ENCODE peak calls at places on chromosomes 2 and 18, in seven cellular contexts. One of them, this sample, is unnamed. For H3K4me1, the result is how much of the 10 kb centered on the place peaks cover.

GRCh38 chr2:73112913-73113633 is at the start of gene RAB11FIP5:
- DNase-seq in BE2C: peak
- DNase-seq in HCT116: peak
- DNase-seq in CD8-positive, alpha-beta T cell: peak
- DNase-seq in IMR-90: peak
- DNase-seq in fibroblast of lung: peak
- DNase-seq in effector memory CD4-positive, alpha-beta T cell: peak
- DNase-seq in this sample: peak

GRCh38 chr2:234556848-234557573 is 60.1 kb upstream of the ARL4C start:
- DNase-seq in BE2C: no peak
- DNase-seq in HCT116: no peak
- DNase-seq in CD8-positive, alpha-beta T cell: no peak
- DNase-seq in IMR-90: peak
- DNase-seq in fibroblast of lung: no peak
- DNase-seq in effector memory CD4-positive, alpha-beta T cell: no peak
- DNase-seq in this sample: no peak

GRCh38 chr2:217099561-217099960 is 239.7 kb upstream of the TNP1 start:
- DNase-seq in BE2C: peak
- DNase-seq in HCT116: no peak
- DNase-seq in CD8-positive, alpha-beta T cell: no peak
- DNase-seq in IMR-90: no peak
- DNase-seq in fibroblast of lung: peak
- DNase-seq in effector memory CD4-positive, alpha-beta T cell: no peak
- DNase-seq in this sample: no peak

GRCh38 chr2:219560037-219560892 is 11.1 kb downstream of the OBSL1 start:
- DNase-seq in BE2C: no peak
- DNase-seq in HCT116: no peak
- DNase-seq in CD8-positive, alpha-beta T cell: no peak
- DNase-seq in IMR-90: no peak
- DNase-seq in fibroblast of lung: no peak
- DNase-seq in effector memory CD4-positive, alpha-beta T cell: peak
- DNase-seq in this sample: no peak

GRCh38 chr18:75836516-75836915 is 409.0 kb upstream of the SMIM21 start:
- DNase-seq in BE2C: no peak
- DNase-seq in HCT116: no peak
- DNase-seq in CD8-positive, alpha-beta T cell: no peak
- DNase-seq in IMR-90: no peak
- DNase-seq in fibroblast of lung: no peak
- DNase-seq in effector memory CD4-positive, alpha-beta T cell: no peak
- DNase-seq in this sample: no peak

GRCh38 chr2:149329068-149329467 is 1.3 kb upstream of the LYPD6 start:
- DNase-seq in BE2C: no peak
- DNase-seq in HCT116: peak
- DNase-seq in CD8-positive, alpha-beta T cell: no peak
- DNase-seq in IMR-90: no peak
- DNase-seq in fibroblast of lung: peak
- DNase-seq in effector memory CD4-positive, alpha-beta T cell: no peak
- DNase-seq in this sample: peak

GRCh38 chr2:62913311-62913710 is 137.3 kb upstream of the OTX1 start:
- DNase-seq in BE2C: no peak
- DNase-seq in HCT116: no peak
- DNase-seq in CD8-positive, alpha-beta T cell: no peak
- DNase-seq in IMR-90: no peak
- DNase-seq in fibroblast of lung: no peak
- DNase-seq in effector memory CD4-positive, alpha-beta T cell: no peak
- DNase-seq in this sample: no peak

GRCh38 chr2:239769574-239770145 is 255.5 kb downstream of the NDUFA10 start:
- DNase-seq in BE2C: peak
- DNase-seq in HCT116: no peak
- DNase-seq in CD8-positive, alpha-beta T cell: no peak
- DNase-seq in IMR-90: no peak
- DNase-seq in fibroblast of lung: no peak
- DNase-seq in effector memory CD4-positive, alpha-beta T cell: no peak
- DNase-seq in this sample: no peak

GRCh38 chr18:73669299-73669698 is 478.3 kb downstream of the FBXO15 start:
- DNase-seq in BE2C: no peak
- DNase-seq in HCT116: no peak
- DNase-seq in CD8-positive, alpha-beta T cell: no peak
- DNase-seq in IMR-90: peak
- DNase-seq in fibroblast of lung: peak
- DNase-seq in effector memory CD4-positive, alpha-beta T cell: no peak
- DNase-seq in this sample: no peak

GRCh38 chr2:196307775-196308174 is 136.4 kb upstream of the STK17B start:
- DNase-seq in BE2C: no peak
- DNase-seq in HCT116: no peak
- DNase-seq in CD8-positive, alpha-beta T cell: no peak
- DNase-seq in IMR-90: no peak
- DNase-seq in fibroblast of lung: no peak
- DNase-seq in effector memory CD4-positive, alpha-beta T cell: no peak
- DNase-seq in this sample: no peak

GRCh38 chr2:148614332-148615049 is 30.1 kb upstream of the EPC2 start:
- DNase-seq in BE2C: no peak
- DNase-seq in HCT116: peak
- DNase-seq in CD8-positive, alpha-beta T cell: no peak
- DNase-seq in IMR-90: peak
- DNase-seq in fibroblast of lung: peak
- DNase-seq in effector memory CD4-positive, alpha-beta T cell: no peak
- DNase-seq in this sample: peak

GRCh38 chr2:135074216-135074615 is 22.1 kb downstream of the RAB3GAP1 start:
- DNase-seq in BE2C: no peak
- DNase-seq in HCT116: no peak
- DNase-seq in CD8-positive, alpha-beta T cell: no peak
- DNase-seq in IMR-90: no peak
- DNase-seq in fibroblast of lung: no peak
- DNase-seq in effector memory CD4-positive, alpha-beta T cell: no peak
- DNase-seq in this sample: no peak

GRCh38 chr2:157830696-157831570 is 45.2 kb downstream of the ACVR1 start:
- DNase-seq in BE2C: no peak
- DNase-seq in HCT116: peak
- DNase-seq in CD8-positive, alpha-beta T cell: no peak
- DNase-seq in IMR-90: peak
- DNase-seq in fibroblast of lung: peak
- DNase-seq in effector memory CD4-positive, alpha-beta T cell: no peak
- DNase-seq in this sample: no peak

GRCh38 chr2:23386422-23387220 is 1.6 kb downstream of the KLHL29 start:
- DNase-seq in BE2C: peak
- DNase-seq in HCT116: no peak
- DNase-seq in CD8-positive, alpha-beta T cell: no peak
- DNase-seq in IMR-90: no peak
- DNase-seq in fibroblast of lung: no peak
- DNase-seq in effector memory CD4-positive, alpha-beta T cell: no peak
- DNase-seq in this sample: peak

GRCh38 chr2:8054070-8054469 is 627.8 kb upstream of the ID2 start:
- DNase-seq in BE2C: no peak
- DNase-seq in HCT116: no peak
- DNase-seq in CD8-positive, alpha-beta T cell: no peak
- DNase-seq in IMR-90: no peak
- DNase-seq in fibroblast of lung: no peak
- DNase-seq in effector memory CD4-positive, alpha-beta T cell: no peak
- DNase-seq in this sample: no peak

GRCh38 chr2:8061219-8061618 is 620.6 kb upstream of the ID2 start:
- DNase-seq in BE2C: no peak
- DNase-seq in HCT116: no peak
- DNase-seq in CD8-positive, alpha-beta T cell: no peak
- DNase-seq in IMR-90: no peak
- DNase-seq in fibroblast of lung: no peak
- DNase-seq in effector memory CD4-positive, alpha-beta T cell: no peak
- DNase-seq in this sample: no peak

GRCh38 chr2:8059794-8060193 is 622.1 kb upstream of the ID2 start:
- DNase-seq in BE2C: no peak
- DNase-seq in HCT116: no peak
- DNase-seq in CD8-positive, alpha-beta T cell: no peak
- DNase-seq in IMR-90: no peak
- DNase-seq in fibroblast of lung: no peak
- DNase-seq in effector memory CD4-positive, alpha-beta T cell: no peak
- DNase-seq in this sample: no peak

GRCh38 chr2:8059255-8059654 is 622.6 kb upstream of the ID2 start:
- DNase-seq in BE2C: no peak
- DNase-seq in HCT116: no peak
- DNase-seq in CD8-positive, alpha-beta T cell: no peak
- DNase-seq in IMR-90: no peak
- DNase-seq in fibroblast of lung: no peak
- DNase-seq in effector memory CD4-positive, alpha-beta T cell: no peak
- DNase-seq in this sample: no peak

GRCh38 chr2:8058652-8059051 is 623.2 kb upstream of the ID2 start:
- DNase-seq in BE2C: no peak
- DNase-seq in HCT116: no peak
- DNase-seq in CD8-positive, alpha-beta T cell: no peak
- DNase-seq in IMR-90: no peak
- DNase-seq in fibroblast of lung: no peak
- DNase-seq in effector memory CD4-positive, alpha-beta T cell: no peak
- DNase-seq in this sample: no peak
- H3K4me1 ChIP-seq in BE2C: under half
- H3K4me1 ChIP-seq in HCT116: under half
- H3K4me1 ChIP-seq in CD8-positive, alpha-beta T cell: under half
- H3K4me1 ChIP-seq in IMR-90: under half
- H3K4me1 ChIP-seq in fibroblast of lung: under half
- H3K4me1 ChIP-seq in effector memory CD4-positive, alpha-beta T cell: under half
- H3K4me1 ChIP-seq in this sample: under half

GRCh38 chr2:55009277-55010055 is 40.8 kb downstream of the RTN4 start:
- DNase-seq in BE2C: no peak
- DNase-seq in HCT116: no peak
- DNase-seq in CD8-positive, alpha-beta T cell: no peak
- DNase-seq in IMR-90: no peak
- DNase-seq in fibroblast of lung: no peak
- DNase-seq in effector memory CD4-positive, alpha-beta T cell: no peak
- DNase-seq in this sample: no peak
- H3K4me1 ChIP-seq in BE2C: under half
- H3K4me1 ChIP-seq in HCT116: under half
- H3K4me1 ChIP-seq in CD8-positive, alpha-beta T cell: half or more
- H3K4me1 ChIP-seq in IMR-90: under half
- H3K4me1 ChIP-seq in fibroblast of lung: under half
- H3K4me1 ChIP-seq in effector memory CD4-positive, alpha-beta T cell: under half
- H3K4me1 ChIP-seq in this sample: under half

GRCh38 chr2:9140570-9141378 is 65.8 kb upstream of the ASAP2 start:
- DNase-seq in BE2C: no peak
- DNase-seq in HCT116: no peak
- DNase-seq in CD8-positive, alpha-beta T cell: no peak
- DNase-seq in IMR-90: peak
- DNase-seq in fibroblast of lung: no peak
- DNase-seq in effector memory CD4-positive, alpha-beta T cell: no peak
- DNase-seq in this sample: no peak

GRCh38 chr2:9141706-9142460 is 64.7 kb upstream of the ASAP2 start:
- DNase-seq in BE2C: no peak
- DNase-seq in HCT116: no peak
- DNase-seq in CD8-positive, alpha-beta T cell: no peak
- DNase-seq in IMR-90: no peak
- DNase-seq in fibroblast of lung: no peak
- DNase-seq in effector memory CD4-positive, alpha-beta T cell: no peak
- DNase-seq in this sample: no peak

GRCh38 chr2:9142551-9143263 is 63.9 kb upstream of the ASAP2 start:
- DNase-seq in BE2C: peak
- DNase-seq in HCT116: peak
- DNase-seq in CD8-positive, alpha-beta T cell: peak
- DNase-seq in IMR-90: peak
- DNase-seq in fibroblast of lung: peak
- DNase-seq in effector memory CD4-positive, alpha-beta T cell: peak
- DNase-seq in this sample: peak

GRCh38 chr2:9139491-9140443 is 66.8 kb upstream of the ASAP2 start:
- DNase-seq in BE2C: peak
- DNase-seq in HCT116: peak
- DNase-seq in CD8-positive, alpha-beta T cell: peak
- DNase-seq in IMR-90: peak
- DNase-seq in fibroblast of lung: peak
- DNase-seq in effector memory CD4-positive, alpha-beta T cell: peak
- DNase-seq in this sample: peak

GRCh38 chr2:9141379-9141667 is 65.3 kb upstream of the ASAP2 start:
- DNase-seq in BE2C: no peak
- DNase-seq in HCT116: no peak
- DNase-seq in CD8-positive, alpha-beta T cell: no peak
- DNase-seq in IMR-90: no peak
- DNase-seq in fibroblast of lung: no peak
- DNase-seq in effector memory CD4-positive, alpha-beta T cell: no peak
- DNase-seq in this sample: no peak
- H3K4me1 ChIP-seq in BE2C: under half
- H3K4me1 ChIP-seq in HCT116: under half
- H3K4me1 ChIP-seq in CD8-positive, alpha-beta T cell: under half
- H3K4me1 ChIP-seq in IMR-90: under half
- H3K4me1 ChIP-seq in fibroblast of lung: under half
- H3K4me1 ChIP-seq in effector memory CD4-positive, alpha-beta T cell: under half
- H3K4me1 ChIP-seq in this sample: under half

GRCh38 chr18:48333563-48333962 is 75.6 kb downstream of the ZBTB7C start:
- DNase-seq in BE2C: no peak
- DNase-seq in HCT116: no peak
- DNase-seq in CD8-positive, alpha-beta T cell: no peak
- DNase-seq in IMR-90: no peak
- DNase-seq in fibroblast of lung: no peak
- DNase-seq in effector memory CD4-positive, alpha-beta T cell: no peak
- DNase-seq in this sample: no peak

GRCh38 chr18:48328473-48329205 is 80.5 kb downstream of the ZBTB7C start:
- DNase-seq in BE2C: no peak
- DNase-seq in HCT116: peak
- DNase-seq in CD8-positive, alpha-beta T cell: no peak
- DNase-seq in IMR-90: peak
- DNase-seq in fibroblast of lung: peak
- DNase-seq in effector memory CD4-positive, alpha-beta T cell: no peak
- DNase-seq in this sample: no peak

GRCh38 chr18:48326901-48327675 is 82.1 kb downstream of the ZBTB7C start:
- DNase-seq in BE2C: peak
- DNase-seq in HCT116: no peak
- DNase-seq in CD8-positive, alpha-beta T cell: no peak
- DNase-seq in IMR-90: peak
- DNase-seq in fibroblast of lung: peak
- DNase-seq in effector memory CD4-positive, alpha-beta T cell: no peak
- DNase-seq in this sample: no peak

GRCh38 chr18:48334845-48335244 is 74.3 kb downstream of the ZBTB7C start:
- DNase-seq in BE2C: no peak
- DNase-seq in HCT116: no peak
- DNase-seq in CD8-positive, alpha-beta T cell: no peak
- DNase-seq in IMR-90: no peak
- DNase-seq in fibroblast of lung: no peak
- DNase-seq in effector memory CD4-positive, alpha-beta T cell: no peak
- DNase-seq in this sample: no peak

DNA sequence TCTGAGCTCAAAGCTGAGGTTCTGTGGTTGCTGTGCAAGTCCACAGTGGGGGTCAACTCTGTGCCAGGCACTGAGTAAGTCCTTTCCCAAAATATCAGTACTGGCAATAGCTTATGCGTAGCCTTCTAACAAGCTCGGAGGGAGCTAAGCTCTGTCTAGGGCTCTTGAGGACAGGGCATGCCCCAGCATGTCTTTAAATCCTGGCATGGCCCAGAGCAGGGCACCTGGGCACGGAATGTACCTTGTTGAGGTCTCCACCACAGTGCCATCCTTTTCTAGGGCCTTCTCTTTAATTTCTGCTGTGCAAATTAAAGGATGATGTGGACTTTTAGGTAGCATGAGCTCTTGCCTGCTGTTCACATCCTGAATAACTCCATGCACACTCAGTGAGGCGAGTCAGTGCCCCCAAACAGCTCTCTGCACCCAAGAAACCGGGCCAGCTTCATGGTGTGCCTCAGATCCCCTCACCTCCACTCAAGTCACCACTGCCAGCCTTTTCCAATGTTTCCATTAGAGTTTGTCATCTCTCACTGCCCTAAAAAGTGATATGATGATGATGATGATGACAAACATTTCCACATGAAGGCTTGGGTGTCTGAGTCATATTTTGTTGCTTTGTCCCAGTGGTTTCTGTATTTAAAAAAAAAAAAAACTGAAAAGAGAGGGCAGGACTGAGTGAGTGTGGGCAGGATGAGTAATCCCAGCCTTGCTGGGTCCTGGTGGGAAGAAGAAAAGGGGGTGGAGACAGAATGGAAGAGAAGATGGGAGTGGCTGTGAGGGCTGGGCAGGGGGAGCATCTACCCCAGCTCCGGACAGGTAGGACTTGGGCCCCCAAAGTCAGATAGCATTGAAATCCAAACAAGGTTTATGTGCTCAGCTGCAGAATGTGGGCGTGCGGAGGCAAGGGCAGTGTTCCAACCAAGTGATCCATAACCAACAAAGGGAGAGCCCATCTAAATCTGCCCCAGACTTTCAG is 78.9 kb downstream of the ZBTB7C start:
- DNase-seq in BE2C: no peak
- DNase-seq in HCT116: peak
- DNase-seq in CD8-positive, alpha-beta T cell: no peak
- DNase-seq in IMR-90: peak
- DNase-seq in fibroblast of lung: peak
- DNase-seq in effector memory CD4-positive, alpha-beta T cell: no peak
- DNase-seq in this sample: no peak
- H3K4me1 ChIP-seq in BE2C: under half
- H3K4me1 ChIP-seq in HCT116: under half
- H3K4me1 ChIP-seq in CD8-positive, alpha-beta T cell: under half
- H3K4me1 ChIP-seq in IMR-90: under half
- H3K4me1 ChIP-seq in fibroblast of lung: under half
- H3K4me1 ChIP-seq in effector memory CD4-positive, alpha-beta T cell: under half
- H3K4me1 ChIP-seq in this sample: under half